ENCODE peak calls at places on chromosomes 3 and 15, in four cellular contexts. P is esophagus squamous epithelium, W is ovary, M is heart left ventricle. E is an unnamed sample.

GRCh38 chr15:84023636-84024035 is 211.9 kb upstream of the GOLGA6L4 start:
- DNase-seq in P (no peak), W (peak; percentile 67), M (no peak), E (peak; percentile 24)

GRCh38 chr15:83970290-83970890 is 265.2 kb upstream of the GOLGA6L4 start:
- DNase-seq in P (no peak), W (peak; percentile 19), M (no peak), E (no peak)

GRCh38 chr3:122021811-122022401 is at the start of gene ILDR1:
- DNase-seq in P (no peak), W (no peak), M (no peak), E (peak; percentile 68)

GRCh38 chr3:34183114-34183513 is 384.7 kb downstream of the PDCD6IP start:
- DNase-seq in P (no peak), W (no peak), M (no peak), E (no peak)

GRCh38 chr3:55690746-55691540 is 203.8 kb upstream of the WNT5A start:
- DNase-seq in P (no peak), W (no peak), M (no peak), E (no peak)

GRCh38 chr15:64455951-64456350 is 4.4 kb upstream of the ZNF609 start:
- DNase-seq in P (no peak), W (no peak), M (peak; percentile 33), E (peak; percentile 60)

GRCh38 chr15:101346928-101347327 is 51.9 kb upstream of the SNRPA1 start:
- DNase-seq in P (no peak), W (no peak), M (no peak), E (no peak)

GRCh38 chr15:64521726-64522164 is 61.4 kb downstream of the ZNF609 start:
- DNase-seq in P (no peak), W (no peak), M (no peak), E (peak; percentile 82)

GRCh38 chr15:71228403-71228802 is 113.1 kb downstream of the THSD4 start:
- DNase-seq in P (no peak), W (no peak), M (no peak), E (no peak)

GRCh38 chr3:72655758-72656157 is 192.5 kb downstream of the SHQ1 start:
- DNase-seq in P (no peak), W (no peak), M (no peak), E (no peak)

GRCh38 chr3:108178676-108179075 is 43.5 kb downstream of the IFT57 start:
- DNase-seq in P (no peak), W (no peak), M (no peak), E (no peak)

GRCh38 chr15:59008086-59008485 is 20.6 kb downstream of the RNF111 start:
- DNase-seq in P (no peak), W (no peak), M (no peak), E (no peak)

GRCh38 chr3:109336272-109336957 is 931 bp downstream of the DPPA4 start:
- DNase-seq in P (no peak), W (no peak), M (no peak), E (peak; percentile 16)

GRCh38 chr3:69240651-69241578 is 118.5 kb upstream of the LMOD3 start:
- DNase-seq in P (no peak), W (no peak), M (no peak), E (peak; percentile 29)

GRCh38 chr3:170815340-170815739 is 54.7 kb downstream of the RPL22L1 start:
- DNase-seq in P (no peak), W (no peak), M (no peak), E (peak; percentile 82)

GRCh38 chr3:194572944-194573491 is 60.2 kb downstream of the TMEM44 start:
- DNase-seq in P (no peak), W (no peak), M (no peak), E (no peak)

GRCh38 chr3:182967218-182968204 is 12.8 kb downstream of the DCUN1D1 start:
- DNase-seq in P (no peak), W (no peak), M (no peak), E (no peak)

GRCh38 chr3:49793486-49794085 is 6.1 kb downstream of the CDHR4 start:
- DNase-seq in P (no peak), W (no peak), M (no peak), E (no peak)

GRCh38 chr3:142680710-142681109 is 43.1 kb upstream of the TRPC1 start:
- DNase-seq in P (no peak), W (no peak), M (no peak), E (no peak)

GRCh38 chr3:94252316-94252715 is 189.5 kb downstream of the NSUN3 start:
- DNase-seq in P (no peak), W (no peak), M (no peak), E (no peak)

GRCh38 chr3:111277226-111277625 is 205.6 kb downstream of the NECTIN3 start:
- DNase-seq in P (no peak), W (no peak), M (no peak), E (no peak)

GRCh38 chr3:65582012-65582717 is 456.6 kb downstream of the MAGI1 start:
- DNase-seq in P (no peak), W (no peak), M (no peak), E (no peak)

GRCh38 chr3:133955892-133956291 is 60.2 kb upstream of the RAB6B start:
- DNase-seq in P (no peak), W (no peak), M (no peak), E (no peak)

GRCh38 chr15:39657181-39657580 is 76.3 kb downstream of the THBS1 start:
- DNase-seq in P (no peak), W (no peak), M (no peak), E (no peak)

GRCh38 chr15:48222627-48223026 is 16.5 kb downstream of the SLC12A1 start:
- DNase-seq in P (no peak), W (no peak), M (no peak), E (no peak)

GRCh38 chr3:126682046-126682445 is 22.0 kb upstream of the CHCHD6 start:
- DNase-seq in P (no peak), W (no peak), M (no peak), E (no peak)

GRCh38 chr15:72389231-72389630 is 8.9 kb upstream of the TMEM202 start:
- DNase-seq in P (no peak), W (no peak), M (no peak), E (peak; percentile 35)

GRCh38 chr3:55264933-55265332 is 222.2 kb downstream of the WNT5A start:
- DNase-seq in P (no peak), W (no peak), M (no peak), E (no peak)

GRCh38 chr3:141294300-141294699 is 62.7 kb downstream of the PXYLP1 start:
- DNase-seq in P (no peak), W (no peak), M (no peak), E (no peak)

GRCh38 chr15:79853492-79854328 is 43.1 kb downstream of the MTHFS start:
- DNase-seq in P (no peak), W (peak; percentile 63), M (peak; percentile 47), E (peak; percentile 71)

GRCh38 chr3:71201939-71202338 is 381.6 kb downstream of the FOXP1 start:
- DNase-seq in P (no peak), W (peak; percentile 90), M (peak; percentile 70), E (peak; percentile 63)

GRCh38 chr3:29711255-29711771 is 430.4 kb downstream of the RBMS3 start:
- DNase-seq in P (no peak), W (peak; percentile 31), M (no peak), E (peak; percentile 14)

GRCh38 chr3:138271189-138271794 is 58.4 kb downstream of the NME9 start:
- DNase-seq in P (no peak), W (no peak), M (no peak), E (no peak)

GRCh38 chr3:138265745-138266144 is 63.9 kb downstream of the NME9 start:
- DNase-seq in P (no peak), W (no peak), M (no peak), E (no peak)

GRCh38 chr3:138267083-138267482 is 62.6 kb downstream of the NME9 start:
- DNase-seq in P (no peak), W (no peak), M (no peak), E (no peak)

DNA sequence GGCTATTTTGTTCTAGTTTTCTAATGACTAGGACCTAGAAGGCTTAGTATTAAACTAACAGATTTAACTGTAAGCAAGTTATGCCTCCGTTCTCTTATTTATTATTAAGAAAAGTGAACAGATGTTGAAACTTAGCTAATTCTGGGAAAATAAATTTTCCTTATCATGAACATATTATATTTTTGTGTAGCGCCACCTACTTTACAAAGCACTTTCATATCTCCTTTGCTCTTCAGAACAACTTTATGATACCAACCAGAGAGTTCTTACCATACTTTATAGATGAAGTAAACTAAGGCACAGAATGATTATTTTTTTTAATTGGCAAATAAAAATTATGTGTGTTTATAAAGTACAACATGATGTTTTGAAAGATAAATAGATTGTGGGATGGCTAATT is 59.4 kb downstream of the NME9 start:
- DNase-seq in P (no peak), W (no peak), M (no peak), E (no peak)
- TF ChIP-seq CTCF in P (no peak), W (no peak), M (no peak), E (no peak)

GRCh38 chr15:66654718-66655375 is 47.2 kb upstream of the SMAD6 start:
- DNase-seq in P (no peak), W (no peak), M (no peak), E (no peak)
- H3K4me3 ChIP-seq in P (peak overlapping the region; percentile 44), W (peak overlapping the region; percentile 20), M (peak overlapping the region; percentile 38), E (no peak overlapping the region)

GRCh38 chr3:123739146-123739545 is 145.0 kb downstream of the MYLK start:
- DNase-seq in P (no peak), W (no peak), M (no peak), E (no peak)
- H3K4me1 ChIP-seq in P (no peaks in the 10 kb centered on the region), W (peaks cover 6% of the 10 kb centered on the region), M (no peaks in the 10 kb centered on the region), E (no peaks in the 10 kb centered on the region)

GRCh38 chr3:88005066-88005465 is 53.7 kb downstream of the CGGBP1 start:
- DNase-seq in P (no peak), W (no peak), M (no peak), E (no peak)
- TF ChIP-seq CTCF in P (peak; percentile 17), W (no peak), M (peak; percentile 51), E (peak; percentile 42)

GRCh38 chr15:73935547-73935946 is 9.3 kb downstream of the LOXL1 start:
- DNase-seq in P (no peak), W (no peak), M (no peak), E (no peak)
- H3K4me3 ChIP-seq in P (no peak overlapping the region), W (no peak overlapping the region), M (no peak overlapping the region), E (no peak overlapping the region)

DNA sequence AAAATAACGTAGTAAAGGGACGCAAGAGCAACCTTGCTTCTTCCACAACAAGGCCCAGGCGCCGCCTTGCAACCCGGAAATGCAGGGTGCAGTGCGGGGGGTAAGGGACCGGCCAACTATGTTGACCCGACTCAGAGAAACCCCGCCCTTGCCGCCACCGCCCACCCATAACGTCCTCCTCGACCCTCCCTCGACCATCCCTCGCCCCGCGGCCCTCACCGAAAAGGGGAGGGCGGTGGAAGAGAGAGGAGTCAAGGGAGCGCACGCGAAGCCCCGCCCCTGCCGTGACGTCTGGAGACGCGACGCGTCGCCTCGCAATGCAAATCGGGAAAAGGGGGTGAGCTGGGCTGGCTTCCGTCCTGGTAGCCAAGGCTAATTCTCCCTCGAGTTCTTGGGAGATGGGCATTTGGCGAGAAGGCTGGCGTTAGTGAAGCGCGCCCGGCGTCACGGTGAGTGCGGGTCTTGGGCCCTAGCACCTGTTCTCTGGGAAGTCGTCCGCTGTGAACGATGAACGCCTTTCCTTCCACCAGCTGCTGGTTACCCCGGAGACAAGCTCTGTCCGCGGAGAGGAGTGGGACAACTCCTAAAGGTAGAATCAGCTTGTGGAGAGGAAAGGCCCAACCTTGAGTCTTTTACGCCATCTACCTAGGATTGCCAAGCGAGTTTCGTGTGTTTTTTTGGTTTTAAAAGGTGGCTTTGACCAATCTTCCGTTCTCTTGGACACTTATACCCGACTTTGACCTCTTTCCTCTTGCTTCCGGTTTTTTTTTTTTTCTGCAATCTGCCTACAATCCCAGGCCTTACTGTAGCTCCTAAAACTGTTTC is at the start of gene USP8:
- DNase-seq in P (peak; percentile 77), W (peak; percentile 94), M (peak; percentile 96), E (peak; percentile 95)
- H3K4me1 ChIP-seq in P (no peaks in the 10 kb centered on the region), W (peaks cover 9% of the 10 kb centered on the region), M (peaks cover 34% of the 10 kb centered on the region), E (peaks cover 24% of the 10 kb centered on the region)